ENCODE peak calls at places on chromosomes 6 and 20, in six cellular contexts. N is mucosa of gallbladder; F is RCC 7860; A is activated T-helper 1 cell treated with anti-CD3 and anti-CD28 coated beads, Interleukin-2, amount 50 U/mL, for 16 hours; O is effector CD4-positive, alpha-beta T cell; D is occipital lobe. Q is an unnamed sample.

GRCh38 chr20:58233881-58234528 is 5.6 kb upstream of the ANKRD60 start:
- DNase-seq in N (no peak), F (no peak), A (peak), O (peak), D (no peak), Q (no peak)

GRCh38 chr6:74075323-74075722 is 379.3 kb downstream of the CD109 start:
- DNase-seq in N (peak), F (no peak), A (no peak), O (no peak), D (no peak), Q (no peak)

GRCh38 chr6:156857573-156857972 is 80.4 kb downstream of the ARID1B start:
- DNase-seq in N (no peak), F (no peak), A (no peak), O (no peak), D (no peak), Q (no peak)

GRCh38 chr20:4341804-4342560 is 326.6 kb upstream of the RNF24 start:
- DNase-seq in N (no peak), F (no peak), A (no peak), O (no peak), D (no peak), Q (no peak)

GRCh38 chr6:28838289-28838633 is 85.5 kb downstream of the TRIM27 start:
- DNase-seq in N (peak), F (peak), A (peak), O (peak), D (peak), Q (peak)

GRCh38 chr6:56073761-56074160 is 173.6 kb downstream of the COL21A1 start:
- DNase-seq in N (no peak), F (no peak), A (no peak), O (no peak), D (no peak), Q (no peak)

GRCh38 chr20:3659492-3660261 is 3.5 kb downstream of the GFRA4 start:
- DNase-seq in N (no peak), F (no peak), A (no peak), O (no peak), D (no peak), Q (no peak)

GRCh38 chr20:38141154-38141888 is 23.7 kb downstream of the TGM2 start:
- DNase-seq in N (no peak), F (no peak), A (no peak), O (no peak), D (no peak), Q (no peak)